ENCODE peak calls at places on chromosome 1, in seven cellular contexts. One of them, this sample, is unnamed.

GRCh38 chr1:6367381-6368007 is 26.1 kb downstream of the ACOT7 start:
- DNase-seq in CD4-positive, alpha-beta memory T cell: no peak
- DNase-seq in K562: no peak
- DNase-seq in dorsolateral prefrontal cortex: no peak
- DNase-seq in heart right ventricle: peak; percentile 52
- DNase-seq in cardiac muscle cell: no peak
- DNase-seq in tibial nerve: no peak
- DNase-seq in this sample: no peak

GRCh38 chr1:37999434-38000232 is 5.7 kb downstream of the FHL3 start:
- DNase-seq in CD4-positive, alpha-beta memory T cell: no peak
- DNase-seq in K562: peak; percentile 84
- DNase-seq in dorsolateral prefrontal cortex: no peak
- DNase-seq in heart right ventricle: peak; percentile 57
- DNase-seq in cardiac muscle cell: no peak
- DNase-seq in tibial nerve: no peak
- DNase-seq in this sample: peak; percentile 91

GRCh38 chr1:174682419-174683008 is 234.8 kb downstream of the GPR52 start:
- DNase-seq in CD4-positive, alpha-beta memory T cell: no peak
- DNase-seq in K562: no peak
- DNase-seq in dorsolateral prefrontal cortex: no peak
- DNase-seq in heart right ventricle: no peak
- DNase-seq in cardiac muscle cell: no peak
- DNase-seq in tibial nerve: no peak
- DNase-seq in this sample: peak; percentile 50

GRCh38 chr1:2385606-2386280 is 5.6 kb downstream of the MORN1 start:
- DNase-seq in CD4-positive, alpha-beta memory T cell: no peak
- DNase-seq in K562: no peak
- DNase-seq in dorsolateral prefrontal cortex: peak; percentile 43
- DNase-seq in heart right ventricle: no peak
- DNase-seq in cardiac muscle cell: no peak
- DNase-seq in tibial nerve: no peak
- DNase-seq in this sample: peak; percentile 92

GRCh38 chr1:181090653-181091126 is 2.2 kb downstream of the IER5 start:
- DNase-seq in CD4-positive, alpha-beta memory T cell: peak; percentile 40
- DNase-seq in K562: peak; percentile 44
- DNase-seq in dorsolateral prefrontal cortex: no peak
- DNase-seq in heart right ventricle: no peak
- DNase-seq in cardiac muscle cell: no peak
- DNase-seq in tibial nerve: no peak
- DNase-seq in this sample: no peak

GRCh38 chr1:227465256-227465655 is 98.1 kb upstream of the ZNF678 start:
- DNase-seq in CD4-positive, alpha-beta memory T cell: no peak
- DNase-seq in K562: no peak
- DNase-seq in dorsolateral prefrontal cortex: no peak
- DNase-seq in heart right ventricle: no peak
- DNase-seq in cardiac muscle cell: no peak
- DNase-seq in tibial nerve: no peak
- DNase-seq in this sample: no peak

GRCh38 chr1:89566761-89567174 is 42.1 kb downstream of the LRRC8B start:
- DNase-seq in CD4-positive, alpha-beta memory T cell: no peak
- DNase-seq in K562: no peak
- DNase-seq in dorsolateral prefrontal cortex: peak; percentile 76
- DNase-seq in heart right ventricle: peak; percentile 49
- DNase-seq in cardiac muscle cell: peak; percentile 51
- DNase-seq in tibial nerve: peak; percentile 15
- DNase-seq in this sample: no peak

GRCh38 chr1:209590405-209590804 is 6.9 kb downstream of the CAMK1G start:
- DNase-seq in CD4-positive, alpha-beta memory T cell: no peak
- DNase-seq in K562: peak; percentile 29
- DNase-seq in dorsolateral prefrontal cortex: peak; percentile 63
- DNase-seq in heart right ventricle: no peak
- DNase-seq in cardiac muscle cell: peak; percentile 47
- DNase-seq in tibial nerve: no peak
- DNase-seq in this sample: peak; percentile 87

GRCh38 chr1:70426154-70427131 is 15.4 kb downstream of the CTH start:
- DNase-seq in CD4-positive, alpha-beta memory T cell: no peak
- DNase-seq in K562: no peak
- DNase-seq in dorsolateral prefrontal cortex: no peak
- DNase-seq in heart right ventricle: no peak
- DNase-seq in cardiac muscle cell: no peak
- DNase-seq in tibial nerve: no peak
- DNase-seq in this sample: no peak

GRCh38 chr1:97489834-97490233 is 431.0 kb downstream of the DPYD start:
- DNase-seq in CD4-positive, alpha-beta memory T cell: no peak
- DNase-seq in K562: no peak
- DNase-seq in dorsolateral prefrontal cortex: no peak
- DNase-seq in heart right ventricle: no peak
- DNase-seq in cardiac muscle cell: no peak
- DNase-seq in tibial nerve: no peak
- DNase-seq in this sample: no peak

GRCh38 chr1:116682641-116683221 is 15.2 kb upstream of the IGSF3 start:
- DNase-seq in CD4-positive, alpha-beta memory T cell: no peak
- DNase-seq in K562: peak; percentile 61
- DNase-seq in dorsolateral prefrontal cortex: no peak
- DNase-seq in heart right ventricle: no peak
- DNase-seq in cardiac muscle cell: no peak
- DNase-seq in tibial nerve: no peak
- DNase-seq in this sample: no peak

GRCh38 chr1:51222136-51222787 is 13.8 kb upstream of the RNF11 start:
- DNase-seq in CD4-positive, alpha-beta memory T cell: no peak
- DNase-seq in K562: no peak
- DNase-seq in dorsolateral prefrontal cortex: no peak
- DNase-seq in heart right ventricle: no peak
- DNase-seq in cardiac muscle cell: no peak
- DNase-seq in tibial nerve: no peak
- DNase-seq in this sample: no peak

GRCh38 chr1:59468828-59469428 is 172.0 kb downstream of the FGGY start:
- DNase-seq in CD4-positive, alpha-beta memory T cell: no peak
- DNase-seq in K562: no peak
- DNase-seq in dorsolateral prefrontal cortex: no peak
- DNase-seq in heart right ventricle: no peak
- DNase-seq in cardiac muscle cell: no peak
- DNase-seq in tibial nerve: no peak
- DNase-seq in this sample: no peak

GRCh38 chr1:53944469-53945182 is 873 bp downstream of the IFT25 start:
- DNase-seq in CD4-positive, alpha-beta memory T cell: peak; percentile 1
- DNase-seq in K562: peak; percentile 29
- DNase-seq in dorsolateral prefrontal cortex: no peak
- DNase-seq in heart right ventricle: no peak
- DNase-seq in cardiac muscle cell: no peak
- DNase-seq in tibial nerve: no peak
- DNase-seq in this sample: peak; percentile 84

GRCh38 chr1:198701250-198701649 is 62.4 kb downstream of the PTPRC start:
- DNase-seq in CD4-positive, alpha-beta memory T cell: no peak
- DNase-seq in K562: no peak
- DNase-seq in dorsolateral prefrontal cortex: no peak
- DNase-seq in heart right ventricle: no peak
- DNase-seq in cardiac muscle cell: no peak
- DNase-seq in tibial nerve: no peak
- DNase-seq in this sample: no peak

GRCh38 chr1:3518756-3519155 is 64.3 kb downstream of the ARHGEF16 start:
- DNase-seq in CD4-positive, alpha-beta memory T cell: no peak
- DNase-seq in K562: no peak
- DNase-seq in dorsolateral prefrontal cortex: no peak
- DNase-seq in heart right ventricle: no peak
- DNase-seq in cardiac muscle cell: no peak
- DNase-seq in tibial nerve: no peak
- DNase-seq in this sample: no peak
- H3K27ac ChIP-seq in CD4-positive, alpha-beta memory T cell: no peak overlapping the region
- H3K27ac ChIP-seq in K562: no peak overlapping the region
- H3K27ac ChIP-seq in dorsolateral prefrontal cortex: no peak overlapping the region
- H3K27ac ChIP-seq in heart right ventricle: no peak overlapping the region
- H3K27ac ChIP-seq in cardiac muscle cell: no peak overlapping the region
- H3K27ac ChIP-seq in tibial nerve: no peak overlapping the region
- H3K27ac ChIP-seq in this sample: no peak overlapping the region

GRCh38 chr1:20588634-20589225 is at the start of gene CDA:
- DNase-seq in CD4-positive, alpha-beta memory T cell: no peak
- DNase-seq in K562: peak; percentile 48
- DNase-seq in dorsolateral prefrontal cortex: no peak
- DNase-seq in heart right ventricle: no peak
- DNase-seq in cardiac muscle cell: no peak
- DNase-seq in tibial nerve: no peak
- DNase-seq in this sample: peak; percentile 56
- H3K27ac ChIP-seq in CD4-positive, alpha-beta memory T cell: no peak within 1 kb of the TSS
- H3K27ac ChIP-seq in K562: no peak within 1 kb of the TSS
- H3K27ac ChIP-seq in dorsolateral prefrontal cortex: no peak within 1 kb of the TSS
- H3K27ac ChIP-seq in heart right ventricle: peak within 1 kb of the TSS; percentile 64
- H3K27ac ChIP-seq in cardiac muscle cell: no peak within 1 kb of the TSS
- H3K27ac ChIP-seq in tibial nerve: peak within 1 kb of the TSS; percentile 66
- H3K27ac ChIP-seq in this sample: peak within 1 kb of the TSS; percentile 34

GRCh38 chr1:214184992-214185391 is 96.0 kb upstream of the SMYD2 start:
- DNase-seq in CD4-positive, alpha-beta memory T cell: no peak
- DNase-seq in K562: no peak
- DNase-seq in dorsolateral prefrontal cortex: no peak
- DNase-seq in heart right ventricle: no peak
- DNase-seq in cardiac muscle cell: no peak
- DNase-seq in tibial nerve: no peak
- DNase-seq in this sample: peak; percentile 23
- H3K27ac ChIP-seq in CD4-positive, alpha-beta memory T cell: no peak overlapping the region
- H3K27ac ChIP-seq in K562: no peak overlapping the region
- H3K27ac ChIP-seq in dorsolateral prefrontal cortex: no peak overlapping the region
- H3K27ac ChIP-seq in heart right ventricle: no peak overlapping the region
- H3K27ac ChIP-seq in cardiac muscle cell: no peak overlapping the region
- H3K27ac ChIP-seq in tibial nerve: no peak overlapping the region
- H3K27ac ChIP-seq in this sample: no peak overlapping the region

GRCh38 chr1:46576564-46576963 is 25.1 kb upstream of the KNCN start:
- DNase-seq in CD4-positive, alpha-beta memory T cell: no peak
- DNase-seq in K562: no peak
- DNase-seq in dorsolateral prefrontal cortex: no peak
- DNase-seq in heart right ventricle: no peak
- DNase-seq in cardiac muscle cell: no peak
- DNase-seq in tibial nerve: no peak
- DNase-seq in this sample: no peak

GRCh38 chr1:46581685-46582455 is 22.2 kb downstream of the MKNK1 start:
- DNase-seq in CD4-positive, alpha-beta memory T cell: no peak
- DNase-seq in K562: no peak
- DNase-seq in dorsolateral prefrontal cortex: no peak
- DNase-seq in heart right ventricle: no peak
- DNase-seq in cardiac muscle cell: no peak
- DNase-seq in tibial nerve: no peak
- DNase-seq in this sample: no peak

GRCh38 chr1:46582972-46583371 is 21.1 kb downstream of the MKNK1 start:
- DNase-seq in CD4-positive, alpha-beta memory T cell: no peak
- DNase-seq in K562: no peak
- DNase-seq in dorsolateral prefrontal cortex: no peak
- DNase-seq in heart right ventricle: no peak
- DNase-seq in cardiac muscle cell: no peak
- DNase-seq in tibial nerve: no peak
- DNase-seq in this sample: no peak

GRCh38 chr1:46577671-46578070 is 26.2 kb upstream of the KNCN start:
- DNase-seq in CD4-positive, alpha-beta memory T cell: no peak
- DNase-seq in K562: no peak
- DNase-seq in dorsolateral prefrontal cortex: no peak
- DNase-seq in heart right ventricle: no peak
- DNase-seq in cardiac muscle cell: no peak
- DNase-seq in tibial nerve: no peak
- DNase-seq in this sample: no peak

DNA sequence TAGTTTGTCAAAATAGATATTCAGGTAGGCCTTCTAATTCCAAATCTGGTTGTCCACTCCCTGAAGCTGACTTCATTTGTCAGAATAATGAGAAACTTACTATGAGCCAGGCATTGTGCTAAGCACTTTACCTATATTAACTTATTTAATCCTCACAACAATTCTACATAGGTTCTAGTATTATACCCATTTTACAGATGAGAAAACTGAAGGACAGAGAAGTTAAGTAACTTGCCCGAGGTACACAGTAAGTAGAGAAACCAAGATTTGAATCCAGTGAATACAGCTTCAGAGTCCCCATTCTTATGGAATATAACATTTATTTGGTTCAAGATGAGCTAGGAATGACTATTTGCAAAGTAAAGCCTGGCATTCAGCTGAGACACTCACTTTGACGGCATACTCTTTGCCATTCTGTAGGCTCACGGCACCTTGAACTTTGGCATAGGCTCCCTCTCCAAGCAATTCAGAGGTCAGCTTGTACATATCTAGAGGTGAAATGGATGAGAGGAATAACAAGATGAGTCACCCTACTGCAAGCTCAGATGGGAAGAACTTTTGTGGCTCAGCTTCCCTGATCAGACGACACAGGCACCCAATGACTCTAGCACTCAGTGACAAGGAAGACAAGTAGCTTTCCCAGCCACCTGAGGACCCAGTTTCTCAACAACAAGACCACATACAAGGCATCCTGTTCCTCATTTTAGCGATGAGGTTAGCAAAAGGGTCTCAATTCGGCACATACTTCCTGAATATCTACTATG is 23.7 kb downstream of the MKNK1 start:
- DNase-seq in CD4-positive, alpha-beta memory T cell: no peak
- DNase-seq in K562: no peak
- DNase-seq in dorsolateral prefrontal cortex: no peak
- DNase-seq in heart right ventricle: no peak
- DNase-seq in cardiac muscle cell: no peak
- DNase-seq in tibial nerve: no peak
- DNase-seq in this sample: no peak
- H3K27ac ChIP-seq in CD4-positive, alpha-beta memory T cell: no peak overlapping the region
- H3K27ac ChIP-seq in K562: no peak overlapping the region
- H3K27ac ChIP-seq in dorsolateral prefrontal cortex: no peak overlapping the region
- H3K27ac ChIP-seq in heart right ventricle: no peak overlapping the region
- H3K27ac ChIP-seq in cardiac muscle cell: no peak overlapping the region
- H3K27ac ChIP-seq in tibial nerve: no peak overlapping the region
- H3K27ac ChIP-seq in this sample: no peak overlapping the region

DNA sequence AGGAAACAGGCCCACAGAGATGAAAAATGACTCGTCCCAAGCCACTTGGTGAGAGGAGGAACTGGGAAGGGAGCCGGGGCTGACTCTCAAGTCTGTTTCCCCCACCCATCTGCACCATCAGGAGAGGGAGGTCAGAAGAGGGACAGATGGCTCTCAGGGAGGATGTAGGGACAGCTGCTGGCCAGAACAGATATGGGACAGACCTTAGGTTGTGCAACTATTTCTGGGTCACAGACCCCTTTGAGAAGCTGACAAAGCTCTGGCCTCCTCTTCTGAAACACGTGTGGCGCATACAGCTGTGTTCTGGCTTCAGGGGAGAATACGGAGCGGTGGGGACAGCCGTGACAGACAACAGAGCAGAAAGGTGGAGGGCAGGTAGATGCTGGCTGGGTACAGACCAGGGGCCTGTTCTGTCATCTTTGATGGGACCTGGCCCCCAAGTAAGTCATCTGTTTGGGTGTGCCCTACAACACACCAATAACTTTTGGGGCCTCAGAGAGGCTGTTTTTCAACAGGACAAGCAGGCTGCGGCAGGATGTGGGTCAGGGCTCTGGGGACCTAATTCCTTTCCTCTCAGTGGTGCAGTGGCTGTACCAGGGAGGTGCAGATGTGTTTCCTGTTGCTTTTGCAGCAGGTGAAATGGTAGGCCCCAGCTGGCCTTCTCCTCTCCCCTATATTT is 7.3 kb downstream of the SH3BGRL3 start:
- DNase-seq in CD4-positive, alpha-beta memory T cell: peak; percentile 83
- DNase-seq in K562: peak; percentile 69
- DNase-seq in dorsolateral prefrontal cortex: no peak
- DNase-seq in heart right ventricle: no peak
- DNase-seq in cardiac muscle cell: no peak
- DNase-seq in tibial nerve: no peak
- DNase-seq in this sample: peak; percentile 89
- H3K27ac ChIP-seq in CD4-positive, alpha-beta memory T cell: peak overlapping the region; percentile 91
- H3K27ac ChIP-seq in K562: peak overlapping the region; percentile 69
- H3K27ac ChIP-seq in dorsolateral prefrontal cortex: no peak overlapping the region
- H3K27ac ChIP-seq in heart right ventricle: no peak overlapping the region
- H3K27ac ChIP-seq in cardiac muscle cell: no peak overlapping the region
- H3K27ac ChIP-seq in tibial nerve: peak overlapping the region; percentile 31
- H3K27ac ChIP-seq in this sample: peak overlapping the region; percentile 9